ENCODE peak calls at places on chromosomes 3 and 15, in nine cellular contexts. V is Panc1, D is mesothelial cell of epicardium, X is GM06990, W is left ventricle myocardium inferior, B is thoracic aorta, A is cardiac muscle cell, L is nephron progenitor cell, N is fibroblast of pulmonary artery. H is an unnamed sample.

GRCh38 chr3:149179225-149179624 is 42.4 kb downstream of the CP start:
- DNase-seq in V (peak), D (no peak), X (no peak), W (no peak), B (no peak), A (no peak), L (no peak), N (peak), H (no peak)

GRCh38 chr3:45417949-45418847 is 29.8 kb downstream of the LARS2 start:
- DNase-seq in V (no peak), D (no peak), X (no peak), W (no peak), B (no peak), A (no peak), L (no peak), N (no peak), H (no peak)

GRCh38 chr15:48905870-48906269 is 27.9 kb downstream of the EID1 start:
- DNase-seq in V (no peak), D (no peak), X (no peak), W (no peak), B (no peak), A (no peak), L (no peak), N (no peak), H (no peak)

GRCh38 chr3:48595526-48596121 is 495 bp upstream of the COL7A1 start:
- DNase-seq in V (no peak), D (no peak), X (no peak), W (no peak), B (peak), A (no peak), L (peak), N (peak), H (no peak)

GRCh38 chr3:5390221-5390620 is 202.7 kb downstream of the EDEM1 start:
- DNase-seq in V (no peak), D (no peak), X (no peak), W (no peak), B (no peak), A (no peak), L (no peak), N (no peak), H (no peak)

GRCh38 chr15:25236143-25236860 is 202.5 kb downstream of the UBE3A start:
- DNase-seq in V (no peak), D (no peak), X (no peak), W (no peak), B (no peak), A (no peak), L (no peak), N (no peak), H (no peak)

GRCh38 chr3:197345381-197345780 is 47.0 kb upstream of the DLG1 start:
- DNase-seq in V (no peak), D (no peak), X (no peak), W (no peak), B (no peak), A (no peak), L (no peak), N (no peak), H (no peak)

GRCh38 chr3:139310474-139310933 is 33.3 kb upstream of the MRPS22 start:
- DNase-seq in V (no peak), D (no peak), X (no peak), W (no peak), B (no peak), A (no peak), L (no peak), N (peak), H (no peak)

GRCh38 chr3:109050591-109051167 is 67.3 kb downstream of the MORC1 start:
- DNase-seq in V (no peak), D (no peak), X (no peak), W (no peak), B (no peak), A (peak), L (peak), N (peak), H (no peak)

GRCh38 chr3:65406470-65406869 is 632.2 kb downstream of the MAGI1 start:
- DNase-seq in V (no peak), D (no peak), X (no peak), W (no peak), B (no peak), A (no peak), L (no peak), N (peak), H (no peak)

GRCh38 chr3:65398953-65399352 is 639.8 kb downstream of the MAGI1 start:
- DNase-seq in V (no peak), D (no peak), X (no peak), W (no peak), B (no peak), A (no peak), L (no peak), N (no peak), H (no peak)

GRCh38 chr3:65401359-65401810 is 637.3 kb downstream of the MAGI1 start:
- DNase-seq in V (no peak), D (peak), X (no peak), W (no peak), B (no peak), A (peak), L (no peak), N (no peak), H (no peak)

GRCh38 chr3:65400893-65401292 is 637.8 kb downstream of the MAGI1 start:
- DNase-seq in V (no peak), D (no peak), X (no peak), W (no peak), B (no peak), A (no peak), L (no peak), N (no peak), H (no peak)

DNA sequence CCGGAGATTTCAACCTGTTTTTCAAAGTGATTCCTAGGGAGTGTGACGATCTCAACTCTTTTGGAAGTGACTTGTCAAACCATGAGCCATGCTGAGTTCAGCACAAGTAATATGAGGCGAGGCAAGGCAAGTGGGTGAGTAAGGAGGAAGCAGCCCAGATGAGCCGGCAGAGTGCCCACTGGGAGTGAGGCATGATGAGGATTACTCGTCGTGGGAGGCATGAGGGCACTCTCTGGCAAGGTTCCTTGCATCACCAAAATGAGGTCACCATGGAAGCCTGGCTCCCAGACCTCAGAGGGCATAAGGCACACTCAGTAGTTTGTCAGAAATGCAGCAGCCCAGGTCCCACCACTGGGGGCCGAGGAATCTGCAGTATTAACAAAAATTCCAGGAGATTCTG is 636.1 kb downstream of the MAGI1 start:
- DNase-seq in V (peak), D (no peak), X (no peak), W (no peak), B (peak), A (no peak), L (no peak), N (peak), H (no peak)
- TF ChIP-seq CTCF in V (no peak), D (no peak), X (no peak), W (no peak), B (no peak), A (no peak), L (no peak), N (no peak), H (no peak)

GRCh38 chr15:100572362-100572983 is 29.5 kb downstream of the LINS1 start:
- DNase-seq in V (no peak), D (no peak), X (no peak), W (no peak), B (no peak), A (no peak), L (no peak), N (peak), H (no peak)
- TF ChIP-seq CTCF in V (peak), D (peak), X (peak), W (peak), B (peak), A (peak), L (peak), N (peak), H (peak)

DNA sequence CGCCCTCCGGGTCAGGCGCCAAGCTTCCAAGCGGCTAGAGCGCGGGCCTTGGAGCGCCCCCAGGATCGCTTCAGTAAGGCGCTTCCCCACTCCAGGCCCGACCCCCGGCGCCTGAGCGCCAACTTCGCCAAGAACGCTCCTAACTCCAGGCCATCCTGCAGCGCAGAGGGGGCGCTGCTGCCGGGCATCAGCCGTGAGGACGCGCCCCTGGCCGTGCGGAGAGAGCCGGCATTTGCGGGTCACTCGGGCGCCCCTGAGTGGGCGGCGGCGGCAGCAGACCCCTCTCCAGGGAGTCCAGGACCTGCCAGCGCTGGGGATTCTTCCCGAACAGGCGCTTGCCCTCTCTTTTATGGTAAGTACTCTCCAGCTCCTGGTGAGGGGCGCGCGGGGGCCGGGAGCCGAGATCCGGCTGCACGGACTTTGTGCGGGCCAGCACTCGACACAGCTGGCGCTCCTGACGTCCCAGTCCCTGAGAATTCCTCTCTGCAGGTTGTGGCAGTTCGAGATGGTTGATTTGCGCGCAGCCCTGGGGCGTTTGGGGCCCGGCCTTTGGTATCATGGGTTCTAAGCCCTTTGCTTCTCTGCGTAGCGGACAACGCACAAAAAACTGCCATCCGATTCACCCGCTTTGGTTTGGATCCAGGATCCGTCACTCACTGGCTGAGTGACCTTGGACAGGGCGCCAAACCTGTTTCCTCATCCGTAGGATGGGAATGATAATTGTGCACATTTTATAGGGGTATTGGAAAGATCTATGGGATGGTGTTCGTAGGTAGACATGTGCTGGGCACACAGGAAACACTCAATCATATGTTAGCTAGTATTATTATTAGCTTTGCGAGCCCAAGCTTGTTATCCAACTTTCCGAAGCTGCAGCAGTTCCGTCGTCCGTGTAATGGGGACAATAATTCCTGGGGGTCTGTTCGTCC is 758 bp downstream of the SPSB4 start:
- DNase-seq in V (no peak), D (peak), X (peak), W (peak), B (no peak), A (peak), L (peak), N (no peak), H (peak)
- TF ChIP-seq CTCF in V (no peak), D (no peak), X (no peak), W (no peak), B (no peak), A (no peak), L (peak), N (no peak), H (no peak)

DNA sequence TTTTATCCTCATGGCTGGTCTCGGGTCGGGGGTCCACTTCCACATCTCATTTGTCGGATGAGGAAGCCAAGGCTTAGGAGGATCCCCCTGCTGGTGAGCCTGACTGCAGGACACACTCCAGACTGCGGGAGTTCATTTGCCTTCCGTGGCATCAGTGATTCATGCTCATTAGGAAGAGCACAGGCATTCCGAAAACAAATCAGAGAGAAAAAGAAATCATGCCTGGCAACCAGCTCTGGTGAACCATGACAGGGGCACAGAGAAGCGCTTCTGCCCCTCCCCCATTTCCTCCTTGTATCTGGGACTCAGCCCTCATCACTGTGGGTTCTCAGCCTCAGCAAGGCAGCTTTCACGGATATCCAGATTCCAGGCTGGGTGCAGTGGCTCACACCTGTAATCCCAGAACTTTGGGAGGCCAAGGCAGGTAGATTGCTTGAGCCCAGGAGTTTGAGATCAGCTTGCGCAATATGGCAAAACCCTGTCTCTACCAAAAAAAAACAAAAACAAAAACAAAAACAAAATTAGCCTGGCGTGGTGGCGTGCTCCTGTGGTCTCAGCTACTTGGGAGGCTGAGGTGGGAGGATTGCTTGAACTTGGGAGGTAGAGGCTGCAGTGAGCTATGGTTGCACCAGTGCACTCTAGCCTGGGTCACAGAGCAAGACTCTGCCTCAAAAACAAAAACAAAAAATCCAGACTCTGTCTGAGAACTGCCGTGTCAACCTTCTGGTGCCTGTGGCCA is 28.4 kb downstream of the IRAK2 start:
- DNase-seq in V (no peak), D (no peak), X (peak), W (no peak), B (no peak), A (no peak), L (peak), N (peak), H (peak)
- TF ChIP-seq CTCF in V (no peak), D (no peak), X (peak), W (peak), B (no peak), A (peak), L (peak), N (peak), H (peak)

DNA sequence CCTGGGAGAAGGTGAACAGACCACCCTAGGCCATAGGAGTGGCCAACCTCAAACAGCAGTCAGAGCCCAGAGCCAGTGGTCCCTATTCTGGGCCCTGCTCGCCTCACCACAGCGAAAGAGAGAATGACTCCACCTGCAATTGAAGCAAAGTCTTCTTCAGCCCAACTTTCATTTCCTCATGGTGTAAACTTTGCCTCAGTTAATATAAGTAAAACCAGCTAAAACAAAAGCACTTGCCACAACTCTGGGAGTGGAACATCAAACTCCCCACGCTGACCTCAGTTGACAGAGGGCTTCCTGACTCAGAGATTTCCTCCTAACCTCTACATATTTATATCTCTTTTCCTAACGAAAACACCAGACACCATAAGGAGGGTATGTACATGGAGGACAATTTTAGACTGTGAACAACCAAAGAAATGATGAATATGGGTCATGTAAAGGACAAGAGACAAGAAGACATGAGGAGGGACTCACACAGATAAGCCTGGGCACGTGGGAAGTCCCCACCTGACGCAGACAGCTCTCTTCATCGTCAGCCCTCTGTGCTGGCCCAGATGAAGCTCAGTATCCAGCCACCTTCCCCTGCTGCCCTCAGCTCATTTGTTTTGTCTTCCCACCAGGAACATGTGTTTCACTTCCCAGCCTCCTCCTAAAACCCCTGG is 140.8 kb downstream of the KCNMB2 start:
- DNase-seq in V (no peak), D (no peak), X (peak), W (no peak), B (no peak), A (no peak), L (no peak), N (no peak), H (no peak)
- TF ChIP-seq CTCF in V (no peak), D (no peak), X (no peak), W (no peak), B (no peak), A (no peak), L (no peak), N (no peak), H (no peak)

GRCh38 chr3:24177201-24177600 is 232.1 kb downstream of the NR1D2 start:
- DNase-seq in V (no peak), D (no peak), X (no peak), W (no peak), B (no peak), A (no peak), L (no peak), N (no peak), H (no peak)
- TF ChIP-seq CTCF in V (no peak), D (no peak), X (no peak), W (no peak), B (no peak), A (no peak), L (no peak), N (no peak), H (no peak)

H was measured in endothelial cell.